ENCODE peak calls at places on chromosome 5, in ten cellular contexts. X, L, V, R, C, H, U, S, T and P are unnamed samples.

GRCh38 chr5:36417221-36417620 is 115.5 kb upstream of the RANBP3L start:
- DNase-seq in R (no peak), X (no peak), U (no peak), S (peak; percentile 56), L (no peak), C (no peak), H (no peak), V (no peak), T (no peak), P (peak; percentile 26)

GRCh38 chr5:118703241-118703640 is 285.1 kb downstream of the DTWD2 start:
- DNase-seq in U (no peak), R (no peak), H (no peak), L (no peak), S (no peak), C (no peak), T (no peak), V (no peak), X (no peak), P (no peak)

GRCh38 chr5:31237159-31237558 is 43.7 kb downstream of the CDH6 start:
- DNase-seq in V (no peak), U (no peak), L (no peak), H (peak; percentile 6), T (no peak), X (peak; percentile 2), C (peak; percentile 32), R (no peak), S (no peak), P (peak; percentile 3)

GRCh38 chr5:142808778-142809606 is 38.8 kb downstream of the ARHGAP26 start:
- DNase-seq in H (no peak), R (no peak), C (no peak), L (no peak), S (no peak), T (no peak), X (no peak), V (no peak), U (no peak), P (no peak)

GRCh38 chr5:52043543-52043942 is 660.3 kb downstream of the ISL1 start:
- DNase-seq in C (no peak), S (no peak), U (no peak), H (no peak), V (no peak), T (no peak), L (no peak), X (no peak), R (no peak), P (no peak)

GRCh38 chr5:125551246-125551645 is 804.8 kb upstream of the ZNF608 start:
- DNase-seq in X (peak; percentile 16), C (peak; percentile 62), R (no peak), S (no peak), V (no peak), T (no peak), L (no peak), U (no peak), H (no peak), P (no peak)

GRCh38 chr5:79689541-79690466 is at the start of gene CMYA5:
- DNase-seq in T (no peak), H (no peak), R (no peak), L (no peak), X (peak; percentile 35), V (no peak), U (peak; percentile 4), S (no peak), C (peak; percentile 33), P (no peak)

GRCh38 chr5:5078009-5078897 is 61.9 kb upstream of the ADAMTS16 start:
- DNase-seq in V (no peak), T (no peak), U (no peak), C (no peak), X (no peak), R (no peak), S (peak; percentile 23), L (no peak), H (no peak), P (peak; percentile 63)

GRCh38 chr5:159419567-159419966 is 89.3 kb upstream of the IL12B start:
- DNase-seq in T (no peak), V (no peak), U (no peak), S (peak; percentile 7), C (no peak), H (peak; percentile 25), R (no peak), X (no peak), L (no peak), P (no peak)

GRCh38 chr5:164013077-164013670 is 507.8 kb downstream of the MAT2B start:
- DNase-seq in S (peak; percentile 63), X (peak; percentile 9), R (no peak), H (peak; percentile 80), T (peak; percentile 24), C (peak; percentile 86), V (peak; percentile 11), L (no peak), U (peak; percentile 91), P (peak; percentile 51)

GRCh38 chr5:95668728-95669127 is 14.1 kb downstream of the SPATA9 start:
- DNase-seq in H (no peak), X (no peak), U (peak; percentile 71), T (no peak), R (no peak), S (no peak), V (no peak), L (no peak), C (peak; percentile 68), P (no peak)